ENCODE peak calls at places on chromosomes 5 and 9, in six cellular contexts. One of them, this sample, is unnamed.

GRCh38 chr9:121357011-121357410 is 13.0 kb downstream of the STOM start:
- DNase-seq in lower lobe of right lung: no peak
- DNase-seq in hepatocyte: no peak
- DNase-seq in fibroblast of lung: no peak
- DNase-seq in GM23338: no peak
- DNase-seq in GM06990: no peak
- DNase-seq in this sample: no peak

GRCh38 chr5:169416583-169417196 is 115.8 kb upstream of the SLIT3 start:
- DNase-seq in GM06990: peak
- DNase-seq in hepatocyte: peak
- DNase-seq in fibroblast of lung: peak
- DNase-seq in GM23338: no peak
- DNase-seq in lower lobe of right lung: no peak
- DNase-seq in this sample: no peak

GRCh38 chr5:178123987-178124925 is 6.6 kb upstream of the RMND5B start:
- DNase-seq in hepatocyte: peak
- DNase-seq in GM06990: no peak
- DNase-seq in fibroblast of lung: no peak
- DNase-seq in lower lobe of right lung: no peak
- DNase-seq in GM23338: peak
- DNase-seq in this sample: no peak

GRCh38 chr5:175845229-175845628 is 26.1 kb upstream of the CPLX2 start:
- DNase-seq in fibroblast of lung: no peak
- DNase-seq in GM23338: no peak
- DNase-seq in GM06990: no peak
- DNase-seq in lower lobe of right lung: no peak
- DNase-seq in hepatocyte: no peak
- DNase-seq in this sample: no peak

GRCh38 chr5:158769702-158770101 is 330.0 kb downstream of the EBF1 start:
- DNase-seq in lower lobe of right lung: no peak
- DNase-seq in GM06990: no peak
- DNase-seq in hepatocyte: no peak
- DNase-seq in GM23338: no peak
- DNase-seq in fibroblast of lung: peak
- DNase-seq in this sample: no peak

GRCh38 chr5:141604318-141604717 is 14.5 kb downstream of the DIAPH1 start:
- DNase-seq in GM23338: peak
- DNase-seq in GM06990: no peak
- DNase-seq in fibroblast of lung: peak
- DNase-seq in lower lobe of right lung: peak
- DNase-seq in hepatocyte: peak
- DNase-seq in this sample: no peak

GRCh38 chr9:21294325-21294724 is 10.8 kb downstream of the IFNA5 start:
- DNase-seq in fibroblast of lung: peak
- DNase-seq in GM23338: no peak
- DNase-seq in hepatocyte: peak
- DNase-seq in GM06990: no peak
- DNase-seq in lower lobe of right lung: no peak
- DNase-seq in this sample: no peak

GRCh38 chr5:91288117-91288516 is 95.0 kb downstream of the ARRDC3 start:
- DNase-seq in hepatocyte: peak
- DNase-seq in GM23338: no peak
- DNase-seq in fibroblast of lung: peak
- DNase-seq in GM06990: no peak
- DNase-seq in lower lobe of right lung: no peak
- DNase-seq in this sample: no peak

GRCh38 chr5:107840592-107840991 is 169.9 kb upstream of the EFNA5 start:
- DNase-seq in fibroblast of lung: no peak
- DNase-seq in lower lobe of right lung: no peak
- DNase-seq in GM06990: no peak
- DNase-seq in GM23338: no peak
- DNase-seq in hepatocyte: no peak
- DNase-seq in this sample: no peak

GRCh38 chr5:131252824-131253171 is 11.1 kb upstream of the CDC42SE2 start:
- DNase-seq in GM23338: no peak
- DNase-seq in hepatocyte: no peak
- DNase-seq in GM06990: peak
- DNase-seq in lower lobe of right lung: peak
- DNase-seq in fibroblast of lung: no peak
- DNase-seq in this sample: peak

GRCh38 chr5:42949348-42950090 is 90.6 kb downstream of the ANXA2R start:
- DNase-seq in lower lobe of right lung: peak
- DNase-seq in fibroblast of lung: peak
- DNase-seq in hepatocyte: no peak
- DNase-seq in GM23338: peak
- DNase-seq in GM06990: peak
- DNase-seq in this sample: peak

GRCh38 chr5:52838306-52839015 is 50.7 kb downstream of the ITGA1 start:
- DNase-seq in GM06990: no peak
- DNase-seq in fibroblast of lung: no peak
- DNase-seq in lower lobe of right lung: no peak
- DNase-seq in hepatocyte: no peak
- DNase-seq in GM23338: no peak
- DNase-seq in this sample: no peak

GRCh38 chr5:83522431-83522830 is 50.9 kb downstream of the VCAN start:
- DNase-seq in GM06990: no peak
- DNase-seq in fibroblast of lung: no peak
- DNase-seq in lower lobe of right lung: no peak
- DNase-seq in hepatocyte: no peak
- DNase-seq in GM23338: no peak
- DNase-seq in this sample: no peak

GRCh38 chr5:132095745-132096084 is 22.1 kb downstream of the CSF2 start:
- DNase-seq in lower lobe of right lung: no peak
- DNase-seq in fibroblast of lung: no peak
- DNase-seq in hepatocyte: no peak
- DNase-seq in GM06990: no peak
- DNase-seq in GM23338: no peak
- DNase-seq in this sample: no peak

GRCh38 chr9:76365028-76365427 is 29.2 kb downstream of the RFK start:
- DNase-seq in lower lobe of right lung: no peak
- DNase-seq in hepatocyte: peak
- DNase-seq in GM23338: peak
- DNase-seq in fibroblast of lung: no peak
- DNase-seq in GM06990: no peak
- DNase-seq in this sample: no peak

GRCh38 chr5:39624890-39625289 is 200.1 kb upstream of the DAB2 start:
- DNase-seq in hepatocyte: peak
- DNase-seq in GM06990: no peak
- DNase-seq in GM23338: no peak
- DNase-seq in lower lobe of right lung: no peak
- DNase-seq in fibroblast of lung: no peak
- DNase-seq in this sample: no peak

GRCh38 chr9:126986506-126986951 is 71.9 kb downstream of the RALGPS1 start:
- DNase-seq in fibroblast of lung: peak
- DNase-seq in GM06990: no peak
- DNase-seq in GM23338: no peak
- DNase-seq in lower lobe of right lung: no peak
- DNase-seq in hepatocyte: peak
- DNase-seq in this sample: no peak

GRCh38 chr5:1008451-1009358 is at the start of gene NKD2:
- DNase-seq in GM23338: peak
- DNase-seq in hepatocyte: peak
- DNase-seq in GM06990: peak
- DNase-seq in fibroblast of lung: no peak
- DNase-seq in lower lobe of right lung: peak
- DNase-seq in this sample: peak

GRCh38 chr5:9851458-9851857 is 221.3 kb upstream of the TAS2R1 start:
- DNase-seq in hepatocyte: no peak
- DNase-seq in GM06990: no peak
- DNase-seq in GM23338: no peak
- DNase-seq in fibroblast of lung: peak
- DNase-seq in lower lobe of right lung: no peak
- DNase-seq in this sample: no peak

GRCh38 chr9:115374724-115375268 is 256.8 kb upstream of the TNC start:
- DNase-seq in fibroblast of lung: no peak
- DNase-seq in lower lobe of right lung: no peak
- DNase-seq in GM06990: no peak
- DNase-seq in GM23338: no peak
- DNase-seq in hepatocyte: no peak
- DNase-seq in this sample: no peak

GRCh38 chr9:35598863-35599590 is 6.0 kb upstream of the TESK1 start:
- DNase-seq in lower lobe of right lung: peak
- DNase-seq in GM06990: no peak
- DNase-seq in fibroblast of lung: no peak
- DNase-seq in GM23338: peak
- DNase-seq in hepatocyte: peak
- DNase-seq in this sample: no peak

GRCh38 chr5:39599721-39600431 is 175.1 kb upstream of the DAB2 start:
- DNase-seq in lower lobe of right lung: no peak
- DNase-seq in GM23338: peak
- DNase-seq in GM06990: no peak
- DNase-seq in hepatocyte: peak
- DNase-seq in fibroblast of lung: peak
- DNase-seq in this sample: no peak

GRCh38 chr5:52915176-52915875 is 73.8 kb upstream of the ITGA2 start:
- DNase-seq in hepatocyte: peak
- DNase-seq in GM06990: peak
- DNase-seq in lower lobe of right lung: no peak
- DNase-seq in fibroblast of lung: peak
- DNase-seq in GM23338: peak
- DNase-seq in this sample: peak

GRCh38 chr5:153714732-153715287 is 224.3 kb downstream of the GRIA1 start:
- DNase-seq in hepatocyte: no peak
- DNase-seq in GM06990: no peak
- DNase-seq in lower lobe of right lung: no peak
- DNase-seq in fibroblast of lung: no peak
- DNase-seq in GM23338: no peak
- DNase-seq in this sample: no peak

GRCh38 chr9:75039006-75039405 is 10.9 kb upstream of the CARNMT1 start:
- DNase-seq in lower lobe of right lung: no peak
- DNase-seq in GM06990: no peak
- DNase-seq in GM23338: no peak
- DNase-seq in fibroblast of lung: peak
- DNase-seq in hepatocyte: peak
- DNase-seq in this sample: no peak

GRCh38 chr5:141326088-141326854 is 4.0 kb upstream of the PCDHGA1 start:
- DNase-seq in fibroblast of lung: peak
- DNase-seq in GM23338: peak
- DNase-seq in hepatocyte: peak
- DNase-seq in lower lobe of right lung: peak
- DNase-seq in GM06990: peak
- DNase-seq in this sample: peak

GRCh38 chr5:448061-448765 is 5.2 kb downstream of the EXOC3 start:
- DNase-seq in GM06990: no peak
- DNase-seq in hepatocyte: no peak
- DNase-seq in fibroblast of lung: no peak
- DNase-seq in lower lobe of right lung: peak
- DNase-seq in GM23338: no peak
- DNase-seq in this sample: no peak

GRCh38 chr9:2337602-2338001 is 284.0 kb upstream of the VLDLR start:
- DNase-seq in GM23338: no peak
- DNase-seq in lower lobe of right lung: no peak
- DNase-seq in hepatocyte: no peak
- DNase-seq in GM06990: no peak
- DNase-seq in fibroblast of lung: no peak
- DNase-seq in this sample: no peak

GRCh38 chr9:2337131-2337530 is 284.5 kb upstream of the VLDLR start:
- DNase-seq in fibroblast of lung: no peak
- DNase-seq in GM06990: no peak
- DNase-seq in GM23338: no peak
- DNase-seq in hepatocyte: no peak
- DNase-seq in lower lobe of right lung: no peak
- DNase-seq in this sample: no peak

GRCh38 chr9:2335260-2335659 is 286.3 kb upstream of the VLDLR start:
- DNase-seq in fibroblast of lung: no peak
- DNase-seq in hepatocyte: no peak
- DNase-seq in GM06990: no peak
- DNase-seq in lower lobe of right lung: no peak
- DNase-seq in GM23338: no peak
- DNase-seq in this sample: no peak

GRCh38 chr9:2338770-2339169 is 282.8 kb upstream of the VLDLR start:
- DNase-seq in GM23338: no peak
- DNase-seq in fibroblast of lung: no peak
- DNase-seq in GM06990: no peak
- DNase-seq in hepatocyte: peak
- DNase-seq in lower lobe of right lung: no peak
- DNase-seq in this sample: no peak

DNA sequence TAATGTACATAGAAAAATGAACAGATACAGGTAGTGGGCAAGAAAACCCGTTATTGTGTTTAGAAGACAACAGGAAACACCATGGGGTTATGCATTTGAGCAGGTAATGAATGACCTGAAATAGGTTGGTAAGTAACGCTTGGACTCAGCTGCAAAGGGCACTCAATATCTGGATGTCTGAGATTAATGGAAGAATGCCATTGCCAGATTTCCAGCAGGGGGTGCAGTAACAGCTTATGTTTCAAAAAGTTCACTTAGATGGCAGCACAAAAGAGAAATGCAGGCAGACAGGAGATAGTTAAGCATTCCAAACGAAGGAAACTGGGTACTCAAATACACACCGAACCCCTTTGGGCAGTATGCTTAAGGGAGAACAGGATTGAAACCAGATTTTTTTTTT is 285.5 kb upstream of the VLDLR start:
- DNase-seq in hepatocyte: no peak
- DNase-seq in fibroblast of lung: peak
- DNase-seq in lower lobe of right lung: no peak
- DNase-seq in GM06990: no peak
- DNase-seq in GM23338: no peak
- DNase-seq in this sample: no peak
- TF ChIP-seq CTCF in hepatocyte: peak
- TF ChIP-seq CTCF in fibroblast of lung: peak
- TF ChIP-seq CTCF in lower lobe of right lung: peak
- TF ChIP-seq CTCF in GM06990: peak
- TF ChIP-seq CTCF in GM23338: peak
- TF ChIP-seq CTCF in this sample: no peak

DNA sequence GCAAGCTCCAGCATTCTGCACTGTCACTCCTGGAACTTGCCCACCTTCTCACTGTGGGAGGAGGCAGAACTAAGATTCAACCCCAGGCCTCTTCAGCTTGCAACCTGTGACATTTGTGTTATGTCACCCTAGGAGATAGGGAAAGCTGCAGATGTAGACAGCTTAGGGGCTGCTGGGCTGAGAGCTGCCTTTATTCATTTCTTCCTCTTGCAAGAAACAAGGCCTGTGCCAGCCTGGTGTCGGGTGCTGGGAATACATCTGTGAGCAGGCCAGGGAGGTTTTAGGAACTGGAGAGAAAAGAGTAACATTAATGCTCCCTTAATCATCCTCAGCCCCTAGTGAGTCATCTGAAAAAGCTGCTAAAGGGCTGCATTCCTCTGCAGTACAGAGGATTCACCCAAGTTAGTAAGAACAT is 101.8 kb downstream of the FGF18 start:
- DNase-seq in GM06990: no peak
- DNase-seq in lower lobe of right lung: no peak
- DNase-seq in fibroblast of lung: peak
- DNase-seq in GM23338: peak
- DNase-seq in hepatocyte: peak
- DNase-seq in this sample: no peak
- TF ChIP-seq CTCF in GM06990: no peak
- TF ChIP-seq CTCF in lower lobe of right lung: no peak
- TF ChIP-seq CTCF in fibroblast of lung: peak
- TF ChIP-seq CTCF in GM23338: no peak
- TF ChIP-seq CTCF in hepatocyte: no peak
- TF ChIP-seq CTCF in this sample: no peak

GRCh38 chr5:116557669-116558271 is 16.9 kb downstream of the SEMA6A start:
- DNase-seq in lower lobe of right lung: no peak
- DNase-seq in GM23338: peak
- DNase-seq in fibroblast of lung: peak
- DNase-seq in hepatocyte: no peak
- DNase-seq in GM06990: no peak
- DNase-seq in this sample: peak
- TF ChIP-seq CTCF in lower lobe of right lung: peak
- TF ChIP-seq CTCF in GM23338: peak
- TF ChIP-seq CTCF in fibroblast of lung: peak
- TF ChIP-seq CTCF in hepatocyte: peak
- TF ChIP-seq CTCF in GM06990: peak
- TF ChIP-seq CTCF in this sample: peak

GRCh38 chr9:69861011-69861410 is 40.4 kb downstream of the CFAP95 start:
- DNase-seq in lower lobe of right lung: no peak
- DNase-seq in hepatocyte: no peak
- DNase-seq in fibroblast of lung: no peak
- DNase-seq in GM23338: no peak
- DNase-seq in GM06990: no peak
- DNase-seq in this sample: no peak
- TF ChIP-seq CTCF in lower lobe of right lung: no peak
- TF ChIP-seq CTCF in hepatocyte: no peak
- TF ChIP-seq CTCF in fibroblast of lung: no peak
- TF ChIP-seq CTCF in GM23338: no peak
- TF ChIP-seq CTCF in GM06990: no peak
- TF ChIP-seq CTCF in this sample: no peak